ENCODE peak calls at places on chromosomes 4 and X, in six cellular contexts. L is H9, T is IMR-90, Z is neuronal stem cell, Q is trophoblast cell, C is mesendoderm. H is an unnamed sample.

GRCh38 chr4:108571027-108571569 is 49.3 kb upstream of the RPL34 start:
- DNase-seq in L (no peak), T (peak; percentile 32), Z (no peak), Q (no peak), C (no peak), H (peak; percentile 50)

GRCh38 chr4:138939960-138940359 is 75.6 kb upstream of the NOCT start:
- DNase-seq in L (no peak), T (no peak), Z (no peak), Q (peak; percentile 54), C (no peak), H (no peak)

GRCh38 chr4:181968371-181968770 is 274.8 kb upstream of the TENM3 start:
- DNase-seq in L (no peak), T (peak; percentile 83), Z (no peak), Q (no peak), C (no peak), H (no peak)

GRCh38 chrX:25079020-25079419 is 63.3 kb upstream of the ARX start:
- DNase-seq in L (no peak), T (no peak), Z (no peak), Q (no peak), C (peak; percentile 5), H (no peak)

GRCh38 chrX:114959729-114960128 is 57.7 kb downstream of the IL13RA2 start:
- DNase-seq in L (no peak), T (peak; percentile 22), Z (no peak), Q (no peak), C (no peak), H (peak; percentile 3)

GRCh38 chr4:83197555-83198235 is 83.2 kb upstream of the PLAC8 start:
- DNase-seq in L (no peak), T (no peak), Z (no peak), Q (no peak), C (peak; percentile 57), H (no peak)

GRCh38 chr4:61400446-61400845 is 200.3 kb downstream of the ADGRL3 start:
- DNase-seq in L (no peak), T (no peak), Z (no peak), Q (no peak), C (no peak), H (no peak)

GRCh38 chr4:152077582-152077981 is 316.8 kb upstream of the GATB start:
- DNase-seq in L (no peak), T (no peak), Z (no peak), Q (no peak), C (no peak), H (no peak)

GRCh38 chrX:140141444-140142029 is 176.2 kb upstream of the CXorf66 start:
- DNase-seq in L (no peak), T (peak; percentile 31), Z (peak; percentile 43), Q (no peak), C (peak; percentile 16), H (peak; percentile 9)

GRCh38 chrX:107734646-107735045 is 40.9 kb downstream of the TSC22D3 start:
- DNase-seq in L (no peak), T (no peak), Z (no peak), Q (no peak), C (no peak), H (no peak)

GRCh38 chr4:169440446-169440845 is 169.7 kb upstream of the SH3RF1 start:
- DNase-seq in L (no peak), T (no peak), Z (no peak), Q (no peak), C (no peak), H (no peak)

GRCh38 chr4:107901213-107901934 is 30.0 kb upstream of the CYP2U1 start:
- DNase-seq in L (no peak), T (no peak), Z (no peak), Q (peak; percentile 46), C (no peak), H (no peak)

DNA sequence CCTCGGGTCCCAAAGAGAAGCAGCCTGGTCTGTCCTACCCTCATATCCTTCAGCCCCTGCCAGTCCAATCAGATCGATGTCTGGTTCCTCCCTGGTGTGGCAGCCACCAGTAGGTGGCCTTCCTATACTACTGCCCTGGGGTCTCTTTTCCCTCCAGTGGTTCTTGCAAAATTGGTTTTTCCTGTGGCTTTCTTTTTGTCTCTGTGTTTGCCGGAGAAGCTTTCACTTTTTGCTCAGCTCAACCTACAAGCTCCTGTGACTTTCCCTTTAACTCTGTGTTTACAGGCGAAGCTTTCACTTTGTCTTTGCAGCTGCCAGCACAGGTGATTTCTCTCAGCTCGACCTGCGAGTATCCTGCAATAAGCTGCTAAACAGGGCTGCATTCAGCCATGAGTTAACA is 46.8 kb downstream of the UGT2A3 start:
- DNase-seq in L (peak; percentile 59), T (no peak), Z (no peak), Q (no peak), C (peak; percentile 71), H (no peak)
- H3K4ac ChIP-seq in L (no peak overlapping the region), T (no peak overlapping the region), Z (no peak overlapping the region), Q (no peak overlapping the region), C (peak overlapping the region; percentile 41), H (no peak overlapping the region)

DNA sequence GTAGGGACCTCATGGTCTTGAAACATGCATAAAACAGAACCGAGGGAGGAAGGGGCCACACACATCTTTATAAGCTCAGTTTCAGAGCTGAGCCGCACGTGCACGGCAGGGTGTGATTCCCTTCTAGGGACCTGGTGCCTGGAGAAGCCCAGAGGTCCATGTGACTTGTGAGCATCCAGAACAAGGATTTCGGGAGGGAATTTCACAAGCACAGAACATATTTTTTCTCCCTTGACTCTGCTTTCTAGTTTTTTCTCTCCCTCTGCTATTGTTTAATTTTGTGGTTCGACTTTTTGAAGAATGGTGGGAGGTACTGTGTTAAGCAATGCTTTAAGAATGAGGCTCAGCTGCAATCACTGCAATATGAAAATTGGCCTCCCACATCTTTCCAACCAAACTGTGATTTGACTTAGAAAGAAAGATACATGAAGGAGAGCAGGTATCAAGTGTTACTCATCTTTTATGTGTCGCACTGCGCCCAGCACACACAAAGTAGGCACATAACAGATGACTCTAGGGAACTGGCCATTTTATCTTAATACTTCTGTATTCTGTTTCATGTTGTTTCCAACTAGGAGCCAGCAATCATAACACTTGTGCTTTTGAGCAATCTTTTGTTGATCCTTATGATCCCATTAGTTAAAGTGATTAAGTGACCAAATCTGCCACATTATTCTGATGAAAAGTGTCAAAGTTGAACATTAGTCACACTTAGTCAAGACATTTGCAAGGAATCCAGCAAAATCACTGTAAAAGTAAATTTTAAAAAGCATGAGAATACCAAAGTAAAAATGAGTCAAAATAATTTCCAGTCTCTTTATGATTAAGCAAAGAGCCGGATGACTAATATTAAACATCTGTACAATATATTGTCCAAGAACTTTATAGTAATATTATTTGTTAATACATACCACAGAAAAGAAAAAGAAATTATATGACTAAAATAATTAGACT is 86.4 kb downstream of the SHISA3 start:
- DNase-seq in L (no peak), T (peak; percentile 11), Z (no peak), Q (no peak), C (no peak), H (no peak)
- H3K4ac ChIP-seq in L (no peak overlapping the region), T (no peak overlapping the region), Z (no peak overlapping the region), Q (no peak overlapping the region), C (no peak overlapping the region), H (no peak overlapping the region)

GRCh38 chr4:6986781-6987565 is 56.2 kb upstream of the TADA2B start:
- DNase-seq in L (peak; percentile 95), T (peak; percentile 90), Z (peak; percentile 93), Q (peak; percentile 92), C (peak; percentile 95), H (peak; percentile 94)
- H3K4ac ChIP-seq in L (no peak overlapping the region), T (peak overlapping the region; percentile 79), Z (no peak overlapping the region), Q (peak overlapping the region; percentile 35), C (peak overlapping the region; percentile 49), H (peak overlapping the region; percentile 66)

GRCh38 chrX:49001521-49002090 is 458 bp downstream of the GRIPAP1 start:
- DNase-seq in L (peak; percentile 50), T (peak; percentile 36), Z (peak; percentile 18), Q (peak; percentile 0), C (peak; percentile 60), H (peak; percentile 57)
- H3K4ac ChIP-seq in L (no peak overlapping the region), T (peak overlapping the region; percentile 75), Z (no peak overlapping the region), Q (peak overlapping the region; percentile 48), C (no peak overlapping the region), H (peak overlapping the region; percentile 56)

DNA sequence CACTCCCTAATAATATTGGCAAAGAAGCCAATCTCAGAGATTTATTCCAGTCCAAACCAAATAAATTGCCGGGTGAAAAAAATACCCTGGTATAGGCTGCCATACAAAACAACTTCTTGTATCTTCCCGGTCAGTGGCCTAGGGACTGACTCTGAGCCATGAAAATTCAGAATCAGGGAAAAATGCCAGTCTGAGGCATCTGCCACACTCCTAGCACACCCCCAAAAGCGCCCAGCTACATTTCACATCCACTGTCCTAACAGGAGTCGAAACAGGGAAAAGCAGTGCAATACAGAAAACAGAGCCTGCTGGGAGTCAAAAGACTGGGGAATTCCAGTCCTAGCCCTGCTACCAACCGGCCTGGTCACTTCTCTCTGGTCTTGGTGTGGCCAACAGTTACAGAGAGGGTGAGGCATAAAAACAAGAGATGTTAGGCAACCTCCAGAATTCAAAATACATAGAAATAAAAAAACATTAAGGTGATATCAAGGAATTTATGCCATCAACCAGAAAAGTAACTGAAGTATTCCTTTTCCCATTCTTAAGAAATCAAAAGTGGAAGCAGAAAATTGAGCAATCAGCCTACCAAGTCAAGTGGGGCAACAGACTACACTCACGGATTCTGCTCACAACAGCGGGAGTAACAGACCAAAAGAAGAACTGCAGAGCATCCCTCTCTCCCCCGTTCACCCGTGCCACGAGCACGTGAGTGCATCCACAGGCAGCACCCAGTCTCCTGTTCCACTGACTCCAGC is 29.5 kb downstream of the AFAP1 start:
- DNase-seq in L (no peak), T (peak; percentile 65), Z (no peak), Q (peak; percentile 41), C (no peak), H (peak; percentile 89)
- H3K4ac ChIP-seq in L (no peak overlapping the region), T (peak overlapping the region; percentile 97), Z (peak overlapping the region; percentile 4), Q (peak overlapping the region; percentile 81), C (no peak overlapping the region), H (peak overlapping the region; percentile 36)

DNA sequence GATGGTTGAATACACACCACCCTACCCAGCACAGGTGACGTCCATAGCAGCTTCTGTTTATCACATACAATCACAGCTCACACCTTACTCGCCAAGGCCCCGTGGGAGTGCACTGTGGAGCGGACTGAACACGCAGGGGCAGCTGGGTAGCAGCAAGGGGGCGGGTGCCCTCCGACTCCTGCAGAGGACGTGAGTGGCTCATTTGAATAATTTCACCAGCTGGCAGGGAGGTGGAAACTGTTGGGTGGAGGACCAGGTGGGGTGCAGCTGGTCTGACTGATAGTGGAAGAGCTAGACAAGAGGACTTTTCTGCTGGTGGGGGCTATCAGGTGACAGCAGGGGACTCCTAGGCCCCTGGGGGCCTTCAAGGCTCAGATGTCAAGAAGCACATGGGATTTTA is 16.3 kb downstream of the MAN2B2 start:
- DNase-seq in L (no peak), T (no peak), Z (no peak), Q (no peak), C (no peak), H (no peak)
- H3K4ac ChIP-seq in L (no peak overlapping the region), T (no peak overlapping the region), Z (no peak overlapping the region), Q (no peak overlapping the region), C (no peak overlapping the region), H (no peak overlapping the region)

GRCh38 chrX:2184089-2184488 is 316.7 kb downstream of the DHRSX start:
- DNase-seq in L (no peak), T (no peak), Z (no peak), Q (no peak), C (no peak), H (no peak)

GRCh38 chrX:2188316-2188715 is 312.5 kb downstream of the DHRSX start:
- DNase-seq in L (no peak), T (no peak), Z (no peak), Q (no peak), C (peak; percentile 79), H (no peak)

GRCh38 chrX:2185341-2186082 is 315.3 kb downstream of the DHRSX start:
- DNase-seq in L (no peak), T (no peak), Z (no peak), Q (no peak), C (peak; percentile 25), H (no peak)

GRCh38 chrX:2187352-2188115 is 313.2 kb downstream of the DHRSX start:
- DNase-seq in L (no peak), T (no peak), Z (no peak), Q (no peak), C (no peak), H (no peak)

GRCh38 chrX:2183193-2183725 is 317.5 kb downstream of the DHRSX start:
- DNase-seq in L (no peak), T (no peak), Z (no peak), Q (no peak), C (peak; percentile 53), H (no peak)
- H3K4ac ChIP-seq in L (no peak overlapping the region), T (no peak overlapping the region), Z (no peak overlapping the region), Q (no peak overlapping the region), C (no peak overlapping the region), H (no peak overlapping the region)